ENCODE peak calls at places on chromosomes 4 and X, in ten cellular contexts. One of them, this sample, is unnamed.

GRCh38 chr4:21795091-21795490 is 153.5 kb downstream of the KCNIP4 start:
- DNase-seq in heart left ventricle: no peak
- DNase-seq in SW 1271: no peak
- DNase-seq in BJ: no peak
- DNase-seq in stimulated activated CD4-positive, alpha-beta T cell treated with anti-CD3 and anti-CD28 coated beads, Interleukin-15, amount 100 ng/mL, for 1 hour: no peak
- DNase-seq in amniotic stem cell: no peak
- DNase-seq in GM10248: no peak
- DNase-seq in GDM1: no peak
- DNase-seq in hippocampal formation: no peak
- DNase-seq in effector CD4-positive, alpha-beta T cell: no peak
- DNase-seq in this sample: no peak

GRCh38 chr4:123554263-123554662 is 157.7 kb downstream of the SPRY1 start:
- DNase-seq in amniotic stem cell: no peak
- DNase-seq in BJ: no peak
- DNase-seq in heart left ventricle: no peak
- DNase-seq in hippocampal formation: no peak
- DNase-seq in GM10248: no peak
- DNase-seq in effector CD4-positive, alpha-beta T cell: no peak
- DNase-seq in SW 1271: no peak
- DNase-seq in GDM1: no peak
- DNase-seq in stimulated activated CD4-positive, alpha-beta T cell treated with anti-CD3 and anti-CD28 coated beads, Interleukin-15, amount 100 ng/mL, for 1 hour: no peak
- DNase-seq in this sample: no peak

GRCh38 chr4:70577220-70577927 is 14.7 kb upstream of the AMBN start:
- DNase-seq in hippocampal formation: no peak
- DNase-seq in heart left ventricle: no peak
- DNase-seq in effector CD4-positive, alpha-beta T cell: no peak
- DNase-seq in amniotic stem cell: no peak
- DNase-seq in GDM1: no peak
- DNase-seq in SW 1271: no peak
- DNase-seq in BJ: no peak
- DNase-seq in stimulated activated CD4-positive, alpha-beta T cell treated with anti-CD3 and anti-CD28 coated beads, Interleukin-15, amount 100 ng/mL, for 1 hour: no peak
- DNase-seq in GM10248: no peak
- DNase-seq in this sample: no peak

GRCh38 chrX:144334577-144334976 is 450.7 kb downstream of the UBE2NL start:
- DNase-seq in amniotic stem cell: no peak
- DNase-seq in BJ: no peak
- DNase-seq in effector CD4-positive, alpha-beta T cell: no peak
- DNase-seq in GM10248: no peak
- DNase-seq in GDM1: no peak
- DNase-seq in SW 1271: no peak
- DNase-seq in hippocampal formation: no peak
- DNase-seq in stimulated activated CD4-positive, alpha-beta T cell treated with anti-CD3 and anti-CD28 coated beads, Interleukin-15, amount 100 ng/mL, for 1 hour: no peak
- DNase-seq in heart left ventricle: no peak
- DNase-seq in this sample: no peak

GRCh38 chr4:180106997-180107396 is 2136.2 kb upstream of the TENM3 start:
- DNase-seq in GM10248: no peak
- DNase-seq in heart left ventricle: no peak
- DNase-seq in SW 1271: no peak
- DNase-seq in amniotic stem cell: no peak
- DNase-seq in BJ: no peak
- DNase-seq in hippocampal formation: no peak
- DNase-seq in stimulated activated CD4-positive, alpha-beta T cell treated with anti-CD3 and anti-CD28 coated beads, Interleukin-15, amount 100 ng/mL, for 1 hour: no peak
- DNase-seq in effector CD4-positive, alpha-beta T cell: no peak
- DNase-seq in GDM1: no peak
- DNase-seq in this sample: no peak

GRCh38 chr4:88713782-88714181 is 16.2 kb upstream of the NAP1L5 start:
- DNase-seq in effector CD4-positive, alpha-beta T cell: no peak
- DNase-seq in SW 1271: no peak
- DNase-seq in GM10248: no peak
- DNase-seq in amniotic stem cell: no peak
- DNase-seq in hippocampal formation: no peak
- DNase-seq in BJ: no peak
- DNase-seq in GDM1: no peak
- DNase-seq in heart left ventricle: no peak
- DNase-seq in stimulated activated CD4-positive, alpha-beta T cell treated with anti-CD3 and anti-CD28 coated beads, Interleukin-15, amount 100 ng/mL, for 1 hour: no peak
- DNase-seq in this sample: no peak

GRCh38 chr4:128517096-128517738 is 229.6 kb upstream of the PGRMC2 start:
- DNase-seq in effector CD4-positive, alpha-beta T cell: no peak
- DNase-seq in BJ: no peak
- DNase-seq in GDM1: no peak
- DNase-seq in amniotic stem cell: no peak
- DNase-seq in stimulated activated CD4-positive, alpha-beta T cell treated with anti-CD3 and anti-CD28 coated beads, Interleukin-15, amount 100 ng/mL, for 1 hour: no peak
- DNase-seq in SW 1271: no peak
- DNase-seq in GM10248: no peak
- DNase-seq in heart left ventricle: no peak
- DNase-seq in hippocampal formation: no peak
- DNase-seq in this sample: no peak

GRCh38 chrX:132576945-132577344 is 88.1 kb upstream of the MBNL3 start:
- DNase-seq in stimulated activated CD4-positive, alpha-beta T cell treated with anti-CD3 and anti-CD28 coated beads, Interleukin-15, amount 100 ng/mL, for 1 hour: no peak
- DNase-seq in effector CD4-positive, alpha-beta T cell: no peak
- DNase-seq in amniotic stem cell: no peak
- DNase-seq in heart left ventricle: no peak
- DNase-seq in BJ: no peak
- DNase-seq in GDM1: no peak
- DNase-seq in hippocampal formation: no peak
- DNase-seq in GM10248: no peak
- DNase-seq in SW 1271: no peak
- DNase-seq in this sample: no peak

GRCh38 chrX:17635231-17635630 is 102.1 kb upstream of the SCML1 start:
- DNase-seq in stimulated activated CD4-positive, alpha-beta T cell treated with anti-CD3 and anti-CD28 coated beads, Interleukin-15, amount 100 ng/mL, for 1 hour: no peak
- DNase-seq in effector CD4-positive, alpha-beta T cell: no peak
- DNase-seq in BJ: no peak
- DNase-seq in SW 1271: no peak
- DNase-seq in GM10248: no peak
- DNase-seq in hippocampal formation: no peak
- DNase-seq in heart left ventricle: no peak
- DNase-seq in amniotic stem cell: no peak
- DNase-seq in GDM1: no peak
- DNase-seq in this sample: no peak

GRCh38 chr4:4559596-4559995 is 17.7 kb upstream of the STX18 start:
- DNase-seq in stimulated activated CD4-positive, alpha-beta T cell treated with anti-CD3 and anti-CD28 coated beads, Interleukin-15, amount 100 ng/mL, for 1 hour: no peak
- DNase-seq in effector CD4-positive, alpha-beta T cell: no peak
- DNase-seq in SW 1271: no peak
- DNase-seq in amniotic stem cell: no peak
- DNase-seq in hippocampal formation: no peak
- DNase-seq in GDM1: no peak
- DNase-seq in GM10248: no peak
- DNase-seq in heart left ventricle: no peak
- DNase-seq in BJ: no peak
- DNase-seq in this sample: no peak

GRCh38 chr4:182938213-182938645 is 21.0 kb upstream of the DCTD start:
- DNase-seq in stimulated activated CD4-positive, alpha-beta T cell treated with anti-CD3 and anti-CD28 coated beads, Interleukin-15, amount 100 ng/mL, for 1 hour: peak
- DNase-seq in hippocampal formation: no peak
- DNase-seq in amniotic stem cell: no peak
- DNase-seq in GDM1: peak
- DNase-seq in BJ: no peak
- DNase-seq in effector CD4-positive, alpha-beta T cell: peak
- DNase-seq in GM10248: peak
- DNase-seq in SW 1271: peak
- DNase-seq in heart left ventricle: peak
- DNase-seq in this sample: no peak

GRCh38 chrX:48531359-48531954 is 8.1 kb upstream of the TBC1D25 start:
- DNase-seq in heart left ventricle: no peak
- DNase-seq in amniotic stem cell: peak
- DNase-seq in stimulated activated CD4-positive, alpha-beta T cell treated with anti-CD3 and anti-CD28 coated beads, Interleukin-15, amount 100 ng/mL, for 1 hour: no peak
- DNase-seq in BJ: peak
- DNase-seq in GM10248: no peak
- DNase-seq in effector CD4-positive, alpha-beta T cell: no peak
- DNase-seq in GDM1: no peak
- DNase-seq in SW 1271: peak
- DNase-seq in hippocampal formation: no peak
- DNase-seq in this sample: no peak

GRCh38 chrX:154750301-154751120 is at the start of gene GAB3:
- DNase-seq in hippocampal formation: no peak
- DNase-seq in GDM1: peak
- DNase-seq in stimulated activated CD4-positive, alpha-beta T cell treated with anti-CD3 and anti-CD28 coated beads, Interleukin-15, amount 100 ng/mL, for 1 hour: no peak
- DNase-seq in amniotic stem cell: no peak
- DNase-seq in heart left ventricle: peak
- DNase-seq in SW 1271: peak
- DNase-seq in effector CD4-positive, alpha-beta T cell: peak
- DNase-seq in BJ: no peak
- DNase-seq in GM10248: peak
- DNase-seq in this sample: no peak

GRCh38 chr4:39635023-39635422 is 3.6 kb downstream of the SMIM14 start:
- DNase-seq in stimulated activated CD4-positive, alpha-beta T cell treated with anti-CD3 and anti-CD28 coated beads, Interleukin-15, amount 100 ng/mL, for 1 hour: no peak
- DNase-seq in amniotic stem cell: no peak
- DNase-seq in heart left ventricle: no peak
- DNase-seq in BJ: no peak
- DNase-seq in effector CD4-positive, alpha-beta T cell: no peak
- DNase-seq in SW 1271: no peak
- DNase-seq in GDM1: no peak
- DNase-seq in GM10248: no peak
- DNase-seq in hippocampal formation: no peak
- DNase-seq in this sample: no peak

GRCh38 chr4:166836865-166837264 is 397.4 kb downstream of the SPOCK3 start:
- DNase-seq in stimulated activated CD4-positive, alpha-beta T cell treated with anti-CD3 and anti-CD28 coated beads, Interleukin-15, amount 100 ng/mL, for 1 hour: no peak
- DNase-seq in GDM1: no peak
- DNase-seq in hippocampal formation: no peak
- DNase-seq in SW 1271: no peak
- DNase-seq in amniotic stem cell: no peak
- DNase-seq in heart left ventricle: no peak
- DNase-seq in effector CD4-positive, alpha-beta T cell: no peak
- DNase-seq in BJ: no peak
- DNase-seq in GM10248: no peak
- DNase-seq in this sample: no peak

GRCh38 chr4:94462572-94462971 is 10.8 kb downstream of the PDLIM5 start:
- DNase-seq in BJ: no peak
- DNase-seq in GM10248: no peak
- DNase-seq in hippocampal formation: no peak
- DNase-seq in stimulated activated CD4-positive, alpha-beta T cell treated with anti-CD3 and anti-CD28 coated beads, Interleukin-15, amount 100 ng/mL, for 1 hour: no peak
- DNase-seq in effector CD4-positive, alpha-beta T cell: no peak
- DNase-seq in SW 1271: no peak
- DNase-seq in GDM1: no peak
- DNase-seq in heart left ventricle: no peak
- DNase-seq in amniotic stem cell: no peak
- DNase-seq in this sample: no peak

GRCh38 chrX:132958086-132958703 is at the start of gene HS6ST2:
- DNase-seq in hippocampal formation: no peak
- DNase-seq in BJ: no peak
- DNase-seq in stimulated activated CD4-positive, alpha-beta T cell treated with anti-CD3 and anti-CD28 coated beads, Interleukin-15, amount 100 ng/mL, for 1 hour: no peak
- DNase-seq in effector CD4-positive, alpha-beta T cell: no peak
- DNase-seq in GM10248: no peak
- DNase-seq in GDM1: no peak
- DNase-seq in heart left ventricle: no peak
- DNase-seq in SW 1271: no peak
- DNase-seq in amniotic stem cell: no peak
- DNase-seq in this sample: no peak

GRCh38 chr4:157983300-157983699 is 189.5 kb downstream of the GASK1B start:
- DNase-seq in amniotic stem cell: no peak
- DNase-seq in GM10248: no peak
- DNase-seq in heart left ventricle: no peak
- DNase-seq in GDM1: no peak
- DNase-seq in effector CD4-positive, alpha-beta T cell: no peak
- DNase-seq in stimulated activated CD4-positive, alpha-beta T cell treated with anti-CD3 and anti-CD28 coated beads, Interleukin-15, amount 100 ng/mL, for 1 hour: no peak
- DNase-seq in BJ: no peak
- DNase-seq in hippocampal formation: no peak
- DNase-seq in SW 1271: no peak
- DNase-seq in this sample: no peak

GRCh38 chr4:39341075-39341725 is 25.0 kb downstream of the RFC1 start:
- DNase-seq in GDM1: no peak
- DNase-seq in stimulated activated CD4-positive, alpha-beta T cell treated with anti-CD3 and anti-CD28 coated beads, Interleukin-15, amount 100 ng/mL, for 1 hour: no peak
- DNase-seq in SW 1271: no peak
- DNase-seq in heart left ventricle: no peak
- DNase-seq in hippocampal formation: no peak
- DNase-seq in effector CD4-positive, alpha-beta T cell: no peak
- DNase-seq in BJ: no peak
- DNase-seq in amniotic stem cell: no peak
- DNase-seq in GM10248: no peak
- DNase-seq in this sample: no peak

GRCh38 chrX:46965125-46965758 is 53.0 kb downstream of the JADE3 start:
- DNase-seq in heart left ventricle: no peak
- DNase-seq in stimulated activated CD4-positive, alpha-beta T cell treated with anti-CD3 and anti-CD28 coated beads, Interleukin-15, amount 100 ng/mL, for 1 hour: no peak
- DNase-seq in amniotic stem cell: peak
- DNase-seq in BJ: no peak
- DNase-seq in effector CD4-positive, alpha-beta T cell: no peak
- DNase-seq in GDM1: no peak
- DNase-seq in hippocampal formation: no peak
- DNase-seq in SW 1271: no peak
- DNase-seq in GM10248: no peak
- DNase-seq in this sample: no peak

GRCh38 chrX:79601336-79602131 is 234.4 kb upstream of the ITM2A start:
- DNase-seq in SW 1271: no peak
- DNase-seq in amniotic stem cell: no peak
- DNase-seq in heart left ventricle: no peak
- DNase-seq in GM10248: no peak
- DNase-seq in GDM1: no peak
- DNase-seq in stimulated activated CD4-positive, alpha-beta T cell treated with anti-CD3 and anti-CD28 coated beads, Interleukin-15, amount 100 ng/mL, for 1 hour: no peak
- DNase-seq in effector CD4-positive, alpha-beta T cell: no peak
- DNase-seq in hippocampal formation: no peak
- DNase-seq in BJ: no peak
- DNase-seq in this sample: no peak

GRCh38 chr4:39480902-39481695 is 22.2 kb downstream of the LIAS start:
- DNase-seq in GDM1: no peak
- DNase-seq in heart left ventricle: no peak
- DNase-seq in stimulated activated CD4-positive, alpha-beta T cell treated with anti-CD3 and anti-CD28 coated beads, Interleukin-15, amount 100 ng/mL, for 1 hour: no peak
- DNase-seq in hippocampal formation: no peak
- DNase-seq in SW 1271: no peak
- DNase-seq in GM10248: no peak
- DNase-seq in BJ: no peak
- DNase-seq in amniotic stem cell: no peak
- DNase-seq in effector CD4-positive, alpha-beta T cell: no peak
- DNase-seq in this sample: no peak